ENCODE peak calls at places on chromosome X, in four cellular contexts. E, W, A and N are unnamed samples.

GRCh38 chrX:40952855-40953254 is 132.4 kb upstream of the USP9X start:
- DNase-seq in E (no peak), W (no peak), A (no peak), N (no peak)

GRCh38 chrX:16451331-16451730 is 198.6 kb upstream of the S100G start:
- DNase-seq in W (no peak), E (no peak), A (no peak), N (no peak)

GRCh38 chrX:100931218-100931924 is 2.7 kb upstream of the XKRX start:
- DNase-seq in W (no peak), A (no peak), E (no peak), N (no peak)

GRCh38 chrX:93538575-93538974 is 134.8 kb downstream of the NAP1L3 start:
- DNase-seq in A (no peak), W (no peak), E (no peak), N (no peak)

GRCh38 chrX:20267924-20268701 is 1.4 kb upstream of the RPS6KA3 start:
- DNase-seq in W (no peak), A (no peak), E (no peak), N (no peak)

GRCh38 chrX:7514871-7515599 is 327.9 kb upstream of the VCX start:
- DNase-seq in E (no peak), A (no peak), W (no peak), N (peak)

GRCh38 chrX:134847133-134847532 is 143.7 kb upstream of the SMIM10 start:
- DNase-seq in E (no peak), A (no peak), W (no peak), N (no peak)

GRCh38 chrX:153767674-153768055 is 3.6 kb downstream of the PLXNB3 start:
- DNase-seq in E (no peak), W (no peak), A (no peak), N (no peak)

GRCh38 chrX:12898073-12898472 is 8.3 kb upstream of the TLR8 start:
- DNase-seq in W (no peak), A (no peak), E (no peak), N (no peak)

GRCh38 chrX:41265615-41266014 is 68.3 kb upstream of the DDX3X start:
- DNase-seq in A (no peak), W (no peak), E (peak), N (no peak)

GRCh38 chrX:42714981-42715688 is 62.8 kb downstream of the PPP1R2C start:
- DNase-seq in E (no peak), W (no peak), A (peak), N (no peak)

GRCh38 chrX:15349046-15349445 is 13.7 kb upstream of the PIGA start:
- DNase-seq in E (peak), W (peak), A (peak), N (peak)

GRCh38 chrX:17519349-17519748 is 144.3 kb downstream of the NHS start:
- DNase-seq in W (no peak), A (no peak), E (no peak), N (no peak)

GRCh38 chrX:134990475-134991473 is at the start of gene SMIM10:
- DNase-seq in E (peak), W (no peak), A (peak), N (peak)

GRCh38 chrX:96591418-96591817 is 93.2 kb upstream of the DIAPH2 start:
- DNase-seq in W (no peak), E (no peak), A (no peak), N (no peak)

GRCh38 chrX:130952266-130953043 is 49.4 kb upstream of the ENOX2 start:
- DNase-seq in E (no peak), A (no peak), W (no peak), N (no peak)

GRCh38 chrX:65745427-65745826 is 78.0 kb downstream of the MSN start:
- DNase-seq in A (no peak), E (no peak), W (no peak), N (no peak)

GRCh38 chrX:31609130-31609529 is 537.3 kb upstream of the FTHL17 start:
- DNase-seq in A (no peak), E (peak), W (peak), N (peak)

GRCh38 chrX:123219916-123220315 is 35.8 kb downstream of the GRIA3 start:
- DNase-seq in W (no peak), A (no peak), E (no peak), N (no peak)

GRCh38 chrX:111467896-111468295 is 43.5 kb upstream of the SERTM2 start:
- DNase-seq in E (no peak), A (peak), W (no peak), N (no peak)

GRCh38 chrX:154096140-154097002 is 1.1 kb downstream of the MECP2 start:
- DNase-seq in A (peak), W (no peak), E (no peak), N (no peak)

GRCh38 chrX:110317079-110317819 is 636 bp downstream of the AMMECR1 start:
- DNase-seq in A (peak), E (no peak), W (no peak), N (no peak)

GRCh38 chrX:131821945-131822622 is 201.0 kb upstream of the STK26 start:
- DNase-seq in E (peak), W (no peak), A (no peak), N (peak)

GRCh38 chrX:51461053-51462050 is 35.0 kb downstream of the NUDT11 start:
- DNase-seq in E (no peak), W (no peak), A (peak), N (peak)

GRCh38 chrX:100994352-100995281 is 25.1 kb downstream of the ARL13A start:
- DNase-seq in W (no peak), E (no peak), A (no peak), N (no peak)

GRCh38 chrX:40104649-40105015 is 6.9 kb upstream of the BCOR start:
- DNase-seq in E (no peak), W (no peak), A (peak), N (no peak)

GRCh38 chrX:129980043-129980442 is 2.4 kb upstream of the BCORL1 start:
- DNase-seq in E (no peak), W (no peak), A (no peak), N (no peak)

GRCh38 chrX:154465601-154466000 is 7.5 kb downstream of the PLXNA3 start:
- DNase-seq in A (no peak), E (no peak), W (no peak), N (no peak)

GRCh38 chrX:17376381-17377046 is 1.5 kb downstream of the NHS start:
- DNase-seq in E (no peak), A (no peak), W (no peak), N (no peak)

GRCh38 chrX:101357166-101357795 is 8.7 kb upstream of the TIMM8A start:
- DNase-seq in E (no peak), A (no peak), W (no peak), N (no peak)

GRCh38 chrX:102154218-102154860 is 1.4 kb downstream of the BEX5 start:
- DNase-seq in E (no peak), A (no peak), W (no peak), N (no peak)

GRCh38 chrX:112147206-112147605 is 64.6 kb upstream of the TRPC5 start:
- DNase-seq in A (peak), W (no peak), E (no peak), N (no peak)

GRCh38 chrX:155745792-155746191 is 133.0 kb upstream of the TMLHE start:
- DNase-seq in W (no peak), A (no peak), E (no peak), N (no peak)

GRCh38 chrX:111039606-111040005 is 56.4 kb upstream of the PAK3 start:
- DNase-seq in E (no peak), W (no peak), A (no peak), N (no peak)

GRCh38 chrX:11970935-11971334 is 167.3 kb upstream of the FRMPD4 start:
- DNase-seq in W (no peak), A (no peak), E (no peak), N (no peak)

GRCh38 chrX:107715331-107716044 is 60.1 kb downstream of the TSC22D3 start:
- DNase-seq in W (no peak), E (no peak), A (no peak), N (no peak)